ENCODE peak calls at places on chromosomes 11 and 22, in six cellular contexts. R, U, A, X, N and B are unnamed samples.

GRCh38 chr11:118060081-118060661 is 16.7 kb upstream of the TMPRSS4 start:
- DNase-seq in A (no peak), N (no peak), U (no peak), X (no peak), R (no peak), B (no peak)

GRCh38 chr11:131581006-131581405 is 210.6 kb downstream of the NTM start:
- DNase-seq in X (no peak), R (no peak), U (no peak), A (no peak), N (no peak), B (no peak)

GRCh38 chr11:75797116-75797515 is 17.9 kb upstream of the UVRAG start:
- DNase-seq in R (no peak), A (no peak), N (no peak), X (no peak), U (no peak), B (no peak)

GRCh38 chr11:62201376-62201775 is 7.1 kb upstream of the SCGB2A1 start:
- DNase-seq in U (no peak), N (no peak), X (no peak), R (no peak), A (peak), B (peak)

GRCh38 chr11:132205006-132205405 is 834.6 kb downstream of the NTM start:
- DNase-seq in U (no peak), R (no peak), X (no peak), A (no peak), N (no peak), B (no peak)

GRCh38 chr22:39943366-39943765 is 16.8 kb upstream of the TMA7B start:
- DNase-seq in A (no peak), N (no peak), X (no peak), R (no peak), U (no peak), B (no peak)

GRCh38 chr22:46038516-46039430 is 61.8 kb upstream of the WNT7B start:
- DNase-seq in N (no peak), U (no peak), R (no peak), A (no peak), X (no peak), B (no peak)

GRCh38 chr11:59801981-59802638 is 8.5 kb downstream of the MRPL16 start:
- DNase-seq in R (no peak), U (peak), X (peak), N (no peak), A (peak), B (no peak)

GRCh38 chr22:27686534-27686933 is 115.0 kb downstream of the MN1 start:
- DNase-seq in U (peak), A (no peak), N (no peak), R (peak), X (peak), B (peak)

GRCh38 chr11:95065336-95065735 is 1.4 kb upstream of the SRSF8 start:
- DNase-seq in A (peak), N (no peak), X (no peak), U (no peak), R (no peak), B (peak)

GRCh38 chr11:76242004-76242779 is 35.9 kb upstream of the WNT11 start:
- DNase-seq in N (no peak), X (no peak), R (no peak), U (no peak), A (no peak), B (no peak)

GRCh38 chr11:1088927-1089737 is 14.5 kb downstream of the MUC2 start:
- DNase-seq in R (no peak), A (no peak), N (no peak), X (no peak), U (no peak), B (no peak)

GRCh38 chr11:64735860-64736259 is 8.1 kb downstream of the RASGRP2 start:
- DNase-seq in U (no peak), X (no peak), N (no peak), A (no peak), R (no peak), B (no peak)

GRCh38 chr22:47276219-47276843 is 513.9 kb downstream of the TBC1D22A start:
- DNase-seq in N (no peak), R (no peak), A (no peak), X (no peak), U (peak), B (peak)

GRCh38 chr11:123475478-123475877 is 45.4 kb downstream of the GRAMD1B start:
- DNase-seq in N (no peak), U (peak), R (no peak), A (no peak), X (peak), B (peak)

GRCh38 chr11:96854425-96854824 is 464.6 kb downstream of the JRKL start:
- DNase-seq in R (no peak), U (no peak), X (no peak), A (no peak), N (no peak), B (no peak)

GRCh38 chr22:40578171-40578570 is 58.3 kb downstream of the MRTFA start:
- DNase-seq in A (no peak), X (no peak), U (no peak), N (no peak), R (no peak), B (no peak)

GRCh38 chr11:117819096-117820040 is 5.2 kb downstream of the FXYD2 start:
- DNase-seq in U (peak), N (no peak), A (peak), X (peak), R (peak), B (peak)

GRCh38 chr11:131659931-131660330 is 289.5 kb downstream of the NTM start:
- DNase-seq in N (no peak), A (no peak), U (no peak), R (no peak), X (no peak), B (no peak)

GRCh38 chr11:129225190-129225589 is 33.1 kb upstream of the ARHGAP32 start:
- DNase-seq in A (peak), N (no peak), U (peak), X (peak), R (no peak), B (peak)

GRCh38 chr22:16955678-16956210 is 52.3 kb downstream of the GAB4 start:
- DNase-seq in N (no peak), U (no peak), A (no peak), X (no peak), R (no peak), B (peak)

GRCh38 chr11:72338741-72339140 is 94.8 kb upstream of the PHOX2A start:
- DNase-seq in A (no peak), X (no peak), U (peak), N (no peak), R (no peak), B (no peak)

GRCh38 chr11:20158597-20159257 is 1.5 kb downstream of the DBX1 start:
- DNase-seq in U (peak), N (no peak), R (peak), A (peak), X (peak), B (peak)

GRCh38 chr11:87878373-87878779 is 296.9 kb downstream of the RAB38 start:
- DNase-seq in R (peak), X (peak), N (no peak), U (peak), A (peak), B (peak)

GRCh38 chr11:121645596-121645995 is 192.8 kb upstream of the SORL1-AS1 start:
- DNase-seq in R (no peak), N (no peak), X (no peak), A (no peak), U (peak), B (no peak)

GRCh38 chr11:121651267-121651625 is 198.5 kb upstream of the SORL1-AS1 start:
- DNase-seq in R (no peak), N (no peak), U (no peak), X (no peak), A (no peak), B (no peak)

GRCh38 chr11:121650520-121651266 is 197.9 kb upstream of the SORL1-AS1 start:
- DNase-seq in U (no peak), N (no peak), X (no peak), R (no peak), A (no peak), B (no peak)

GRCh38 chr11:121649798-121650197 is 197.0 kb upstream of the SORL1-AS1 start:
- DNase-seq in A (no peak), X (no peak), U (no peak), N (no peak), R (no peak), B (no peak)

GRCh38 chr11:121648306-121648705 is 195.5 kb upstream of the SORL1-AS1 start:
- DNase-seq in N (no peak), R (no peak), A (no peak), X (no peak), U (no peak), B (no peak)
- TF ChIP-seq CTCF in N (peak), R (no peak), A (no peak), X (peak), U (no peak), B (no peak)

GRCh38 chr11:114438303-114438702 is 964 bp upstream of the REXO2 start:
- DNase-seq in X (peak), R (no peak), U (no peak), A (peak), N (no peak), B (no peak)

GRCh38 chr11:114440971-114441810 is 1.9 kb downstream of the REXO2 start:
- DNase-seq in N (no peak), U (peak), R (peak), X (no peak), A (no peak), B (no peak)

GRCh38 chr11:114439229-114440120 is at the start of gene REXO2:
- DNase-seq in R (peak), N (peak), A (peak), U (peak), X (peak), B (peak)

GRCh38 chr11:114441921-114442320 is 2.7 kb downstream of the REXO2 start:
- DNase-seq in A (no peak), U (no peak), X (no peak), N (no peak), R (no peak), B (no peak)

DNA sequence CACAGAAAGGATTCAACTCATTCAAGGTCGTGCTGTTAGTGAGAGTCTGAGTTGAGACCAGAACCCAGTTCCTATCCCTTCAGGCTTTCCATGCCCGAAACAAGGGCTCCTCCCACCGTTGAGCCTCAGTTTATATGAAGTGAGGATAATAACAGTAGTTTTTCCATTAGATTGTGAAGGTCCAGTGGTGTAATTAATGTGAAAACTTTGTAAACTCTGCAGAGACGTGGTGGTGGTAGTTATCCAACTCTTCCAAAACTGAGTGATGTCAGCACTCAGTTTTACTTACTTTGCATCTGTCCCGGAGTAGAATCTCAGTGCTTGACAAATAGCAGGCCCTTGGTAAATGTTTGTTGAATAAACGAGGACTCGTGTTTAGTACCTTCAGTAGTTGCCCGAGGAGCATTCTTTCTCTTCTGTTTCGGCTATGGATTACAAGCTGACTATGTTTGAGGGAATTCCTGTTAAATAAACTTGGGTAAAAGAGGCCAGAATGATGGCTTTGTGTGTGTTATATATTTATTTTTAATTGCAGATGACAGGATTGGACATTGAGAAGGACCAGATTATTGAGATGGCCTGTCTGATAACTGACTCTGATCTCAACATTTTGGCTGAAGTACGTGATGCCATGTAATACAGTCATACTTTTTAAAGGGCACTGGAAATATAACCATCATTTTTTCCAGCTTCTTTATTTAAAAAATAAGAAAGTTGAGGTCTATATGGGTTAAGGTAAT is 1.0 kb downstream of the REXO2 start:
- DNase-seq in U (peak), A (no peak), R (peak), N (no peak), X (no peak), B (no peak)
- TF ChIP-seq CTCF in U (no peak), A (no peak), R (no peak), N (no peak), X (no peak), B (no peak)

GRCh38 chr11:102254047-102254446 is 63.2 kb upstream of the BIRC3 start:
- DNase-seq in N (no peak), A (no peak), U (peak), X (no peak), R (no peak), B (peak)
- TF ChIP-seq CTCF in N (peak), A (no peak), U (no peak), X (peak), R (peak), B (peak)

GRCh38 chr11:23124996-23125395 is 264.7 kb upstream of the CCDC179 start:
- DNase-seq in N (no peak), A (peak), U (no peak), X (no peak), R (peak), B (no peak)

GRCh38 chr11:23123766-23124165 is 263.5 kb upstream of the CCDC179 start:
- DNase-seq in R (no peak), N (no peak), X (peak), A (peak), U (peak), B (no peak)

GRCh38 chr11:23127706-23128105 is 267.4 kb upstream of the CCDC179 start:
- DNase-seq in X (no peak), A (peak), U (no peak), N (no peak), R (no peak), B (no peak)

DNA sequence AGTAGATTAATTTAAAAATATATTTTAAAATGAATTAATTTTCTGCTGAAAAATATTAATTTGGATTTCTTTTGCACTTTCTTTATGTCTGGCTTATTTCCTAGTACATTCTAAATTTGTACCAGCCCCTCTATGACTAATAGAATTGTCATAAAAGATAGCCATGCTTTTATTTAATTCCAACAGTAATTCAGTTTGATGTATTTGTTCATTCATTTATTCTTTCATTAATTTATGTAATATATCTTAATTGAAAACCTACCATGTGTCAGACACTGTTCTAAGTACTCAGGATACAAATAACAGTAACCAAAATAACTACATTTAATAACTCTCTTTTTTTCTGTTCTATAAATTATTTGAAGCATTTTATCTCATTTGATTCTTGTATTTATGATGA is 264.0 kb upstream of the CCDC179 start:
- DNase-seq in A (peak), N (no peak), U (peak), R (no peak), X (no peak), B (no peak)
- TF ChIP-seq CTCF in A (no peak), N (no peak), U (no peak), R (no peak), X (no peak), B (no peak)

DNA sequence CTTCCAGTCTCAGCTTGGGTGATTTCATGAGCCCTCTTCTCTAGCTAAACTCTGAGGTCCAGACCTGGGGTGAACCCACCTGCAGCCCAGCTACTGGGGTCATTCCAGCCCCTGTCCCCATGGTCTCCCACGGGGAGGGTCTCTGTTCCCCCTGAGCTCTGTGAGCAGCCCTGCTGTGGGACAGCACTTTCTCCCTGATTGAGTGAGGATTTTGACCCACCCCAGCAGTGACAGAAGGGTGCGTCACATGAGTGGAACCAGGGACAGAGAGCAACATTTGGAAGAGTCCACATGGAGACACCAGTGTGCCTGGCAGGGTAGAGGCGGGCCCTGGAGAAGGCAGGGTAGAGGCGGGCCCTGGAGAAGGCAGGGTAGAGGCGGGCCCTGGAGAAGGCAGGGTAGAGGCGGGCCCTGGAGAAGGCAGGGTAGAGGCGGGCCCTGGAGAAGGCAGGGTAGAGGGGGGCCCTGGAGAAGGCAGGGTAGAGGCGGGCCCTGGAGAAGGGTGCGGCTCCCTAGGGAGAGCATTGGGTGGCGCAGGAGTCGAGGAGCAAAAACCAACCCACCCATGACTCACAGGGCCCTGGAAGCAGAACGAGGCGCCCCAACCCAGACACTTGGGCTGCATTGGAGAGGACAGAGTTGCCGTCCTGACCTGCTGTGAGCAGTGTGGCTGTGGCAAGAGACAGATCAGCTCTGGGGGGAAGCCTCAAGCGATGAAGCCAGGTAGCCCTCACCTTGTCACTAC is 227.7 kb upstream of the B3GAT1 start:
- DNase-seq in N (no peak), U (no peak), A (peak), X (no peak), R (no peak), B (peak)
- TF ChIP-seq CTCF in N (no peak), U (no peak), A (no peak), X (no peak), R (no peak), B (no peak)

GRCh38 chr11:23113887-23114216 is 253.6 kb upstream of the CCDC179 start:
- DNase-seq in U (no peak), X (no peak), N (no peak), A (no peak), R (no peak), B (no peak)
- TF ChIP-seq CTCF in U (no peak), X (no peak), N (no peak), A (no peak), R (no peak), B (no peak)